ENCODE peak calls at places on chromosomes 12 and 14, in six cellular contexts. C is pancreas; E is transverse colon; V is testis; U is CD8-positive, alpha-beta memory T cell; B is aorta. H is an unnamed sample. For H3K4me1, the result is how much of the 10 kb centered on the place peaks cover.

GRCh38 chr12:52534482-52534881 is 14.3 kb upstream of the KRT5 start:
- DNase-seq in C (no peak), E (no peak), V (no peak), U (no peak), B (no peak), H (no peak)

GRCh38 chr12:67649165-67650126 is 901 bp downstream of the DYRK2 start:
- DNase-seq in C (peak), E (peak), V (peak), U (peak), B (peak), H (peak)

GRCh38 chr14:61475316-61475715 is 153.9 kb downstream of the PRKCH start:
- DNase-seq in C (no peak), E (no peak), V (no peak), U (peak), B (no peak), H (no peak)

GRCh38 chr12:107461222-107461980 is 224.2 kb upstream of the PWP1 start:
- DNase-seq in C (no peak), E (no peak), V (no peak), U (no peak), B (peak), H (no peak)

GRCh38 chr12:45292486-45293195 is 76.7 kb downstream of the ANO6 start:
- DNase-seq in C (no peak), E (peak), V (peak), U (no peak), B (no peak), H (no peak)

GRCh38 chr12:120711411-120711810 is 1.2 kb downstream of the UNC119B start:
- DNase-seq in C (no peak), E (no peak), V (no peak), U (no peak), B (no peak), H (no peak)

GRCh38 chr14:75554482-75554881 is 23.9 kb upstream of the FLVCR2 start:
- DNase-seq in C (no peak), E (no peak), V (no peak), U (no peak), B (no peak), H (no peak)

GRCh38 chr12:65308001-65308400 is 29.5 kb downstream of the MSRB3 start:
- DNase-seq in C (no peak), E (no peak), V (no peak), U (no peak), B (no peak), H (no peak)

GRCh38 chr12:6852651-6853354 is 853 bp downstream of the USP5 start:
- DNase-seq in C (no peak), E (peak), V (peak), U (peak), B (peak), H (no peak)
- H3K27ac ChIP-seq in C (peak), E (peak), V (peak), U (peak), B (peak), H (no peak)

GRCh38 chr12:89859513-89860220 is 151.0 kb upstream of the ATP2B1 start:
- DNase-seq in C (no peak), E (no peak), V (no peak), U (peak), B (no peak), H (no peak)
- H3K4me1 ChIP-seq in C (under half), E (under half), V (under half), U (under half), B (under half), H (under half)

GRCh38 chr14:55454264-55455151 is 14.1 kb upstream of the TBPL2 start:
- DNase-seq in C (peak), E (peak), V (peak), U (no peak), B (peak), H (peak)
- H3K27ac ChIP-seq in C (no peak), E (peak), V (peak), U (no peak), B (no peak), H (no peak)

DNA sequence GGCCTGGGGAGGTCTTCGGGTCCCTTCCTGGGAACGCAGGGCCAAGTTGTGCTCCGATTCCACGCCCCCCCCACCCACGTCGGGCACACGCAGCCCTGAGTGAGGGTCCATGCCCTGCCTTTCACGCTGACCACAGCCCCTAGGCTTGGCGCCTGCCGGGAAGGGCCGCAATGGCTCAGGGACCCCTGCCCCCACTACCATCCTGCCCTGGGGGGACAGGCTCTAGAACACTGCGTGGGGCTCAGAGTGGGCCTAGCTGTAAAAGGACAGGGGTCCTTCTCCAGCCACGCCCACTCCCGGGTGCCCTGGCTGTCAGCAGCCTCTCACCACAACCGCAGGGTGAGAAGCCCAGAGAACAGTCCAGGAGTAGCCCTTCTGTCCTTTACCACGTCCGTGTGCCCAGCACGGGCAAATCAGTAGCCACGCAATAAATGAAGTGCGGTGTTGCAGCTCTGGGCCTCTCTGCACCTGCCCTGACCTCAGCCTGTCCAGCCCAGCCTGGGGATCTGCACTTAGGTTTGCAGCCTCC is 9.4 kb upstream of the GPR68 start:
- DNase-seq in C (no peak), E (no peak), V (no peak), U (no peak), B (no peak), H (no peak)
- H3K4me1 ChIP-seq in C (under half), E (under half), V (under half), U (half or more), B (under half), H (under half)

GRCh38 chr12:50087159-50087558 is 2.0 kb downstream of the SMARCD1 start:
- DNase-seq in C (no peak), E (no peak), V (no peak), U (no peak), B (peak), H (no peak)

GRCh38 chr12:50086148-50086547 is 1.0 kb downstream of the SMARCD1 start:
- DNase-seq in C (no peak), E (no peak), V (no peak), U (no peak), B (peak), H (no peak)

GRCh38 chr12:50089730-50090129 is 4.6 kb downstream of the SMARCD1 start:
- DNase-seq in C (no peak), E (no peak), V (no peak), U (no peak), B (no peak), H (peak)

GRCh38 chr12:50088577-50089335 is 3.6 kb downstream of the SMARCD1 start:
- DNase-seq in C (peak), E (peak), V (peak), U (peak), B (peak), H (no peak)

GRCh38 chr12:50087995-50088394 is 2.9 kb downstream of the SMARCD1 start:
- DNase-seq in C (no peak), E (no peak), V (no peak), U (no peak), B (peak), H (no peak)
- H3K27ac ChIP-seq in C (no peak), E (no peak), V (no peak), U (no peak), B (no peak), H (no peak)

GRCh38 chr14:21096438-21096837 is 2.0 kb downstream of the ZNF219 start:
- DNase-seq in C (no peak), E (no peak), V (no peak), U (no peak), B (no peak), H (no peak)
- H3K4me1 ChIP-seq in C (under half), E (half or more), V (under half), U (under half), B (under half), H (under half)

GRCh38 chr14:70640938-70641547 is 673 bp upstream of the TTC9 start:
- DNase-seq in C (no peak), E (peak), V (peak), U (peak), B (peak), H (no peak)
- H3K27ac ChIP-seq in C (no peak), E (peak), V (no peak), U (peak), B (no peak), H (no peak)

DNA sequence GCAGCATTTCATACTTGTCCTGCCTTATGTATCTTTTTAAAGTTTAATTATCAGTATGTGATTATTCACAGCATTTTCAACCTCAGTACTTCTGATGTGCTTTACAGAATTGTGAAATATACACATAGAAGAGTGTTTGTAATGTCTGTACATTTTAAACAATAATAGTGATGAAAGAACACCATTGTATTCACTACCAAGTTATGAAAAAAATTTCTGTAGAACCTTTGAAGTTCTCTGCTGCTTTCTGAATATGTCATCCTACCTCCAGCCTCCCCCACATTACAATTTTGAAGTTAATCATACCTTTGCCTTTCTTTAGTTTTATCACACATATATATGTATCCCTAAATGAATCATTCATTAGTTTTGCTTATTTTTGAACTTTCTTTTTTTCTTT is 24.8 kb downstream of the FRMD6 start:
- DNase-seq in C (no peak), E (no peak), V (no peak), U (no peak), B (no peak), H (no peak)
- H3K4me1 ChIP-seq in C (under half), E (under half), V (under half), U (under half), B (under half), H (under half)

GRCh38 chr14:63457498-63457897 is 85.7 kb downstream of the PPP2R5E start:
- DNase-seq in C (peak), E (no peak), V (no peak), U (no peak), B (no peak), H (peak)
- H3K27ac ChIP-seq in C (no peak), E (no peak), V (no peak), U (no peak), B (no peak), H (no peak)